ENCODE peak calls at places on chromosome 16, in ten cellular contexts. G, Y, C, I, H, R, N, S, A and Q are unnamed samples.

GRCh38 chr16:15856901-15857778 is at the start of gene MYH11:
- DNase-seq in G (no peak), Y (no peak), C (no peak), I (no peak), H (no peak), R (no peak), N (no peak), S (no peak), A (peak), Q (no peak)

GRCh38 chr16:1530883-1531637 is 2.4 kb upstream of the TMEM204 start:
- DNase-seq in G (peak), Y (no peak), C (no peak), I (no peak), H (no peak), R (no peak), N (no peak), S (no peak), A (no peak), Q (no peak)

GRCh38 chr16:56866955-56867830 is 2.2 kb downstream of the SLC12A3 start:
- DNase-seq in G (no peak), Y (peak), C (peak), I (peak), H (no peak), R (peak), N (peak), S (no peak), A (peak), Q (no peak)

GRCh38 chr16:23324727-23325126 is 22.6 kb downstream of the SCNN1B start:
- DNase-seq in G (peak), Y (no peak), C (no peak), I (no peak), H (no peak), R (peak), N (no peak), S (no peak), A (peak), Q (no peak)

GRCh38 chr16:85422374-85423185 is 190.5 kb upstream of the GSE1 start:
- DNase-seq in G (peak), Y (no peak), C (no peak), I (no peak), H (no peak), R (peak), N (no peak), S (no peak), A (peak), Q (no peak)

GRCh38 chr16:58018803-58019202 is 6.8 kb upstream of the MMP15 start:
- DNase-seq in G (no peak), Y (no peak), C (no peak), I (no peak), H (peak), R (no peak), N (no peak), S (no peak), A (no peak), Q (no peak)

GRCh38 chr16:3793161-3793576 is 75.8 kb upstream of the TRAP1 start:
- DNase-seq in G (no peak), Y (peak), C (no peak), I (peak), H (no peak), R (peak), N (no peak), S (no peak), A (no peak), Q (no peak)

GRCh38 chr16:74448990-74449389 is 27.7 kb upstream of the CLEC18B start:
- DNase-seq in G (peak), Y (peak), C (peak), I (no peak), H (peak), R (peak), N (no peak), S (no peak), A (peak), Q (no peak)

GRCh38 chr16:85963746-85964370 is 64.9 kb downstream of the IRF8 start:
- DNase-seq in G (peak), Y (peak), C (no peak), I (no peak), H (no peak), R (no peak), N (no peak), S (no peak), A (peak), Q (no peak)

GRCh38 chr16:86921289-86921688 is 342.9 kb downstream of the FOXL1 start:
- DNase-seq in G (no peak), Y (no peak), C (no peak), I (no peak), H (no peak), R (no peak), N (no peak), S (no peak), A (no peak), Q (no peak)

GRCh38 chr16:78206623-78207223 is 107.3 kb downstream of the WWOX start:
- DNase-seq in G (no peak), Y (no peak), C (no peak), I (no peak), H (no peak), R (no peak), N (no peak), S (no peak), A (no peak), Q (no peak)

GRCh38 chr16:25155553-25156460 is 44.3 kb downstream of the LCMT1 start:
- DNase-seq in G (no peak), Y (peak), C (no peak), I (no peak), H (no peak), R (no peak), N (no peak), S (no peak), A (no peak), Q (no peak)

GRCh38 chr16:66308096-66308495 is 58.4 kb upstream of the CDH5 start:
- DNase-seq in G (no peak), Y (no peak), C (no peak), I (no peak), H (no peak), R (no peak), N (no peak), S (no peak), A (no peak), Q (no peak)

GRCh38 chr16:88533381-88533831 is 36.8 kb upstream of the ZC3H18 start:
- DNase-seq in G (no peak), Y (peak), C (peak), I (no peak), H (no peak), R (no peak), N (no peak), S (no peak), A (no peak), Q (no peak)

GRCh38 chr16:11679250-11679649 is 11.0 kb downstream of the SNN start:
- DNase-seq in G (no peak), Y (no peak), C (peak), I (no peak), H (no peak), R (no peak), N (no peak), S (no peak), A (no peak), Q (no peak)

GRCh38 chr16:83806036-83806435 is 1.7 kb upstream of the HSBP1 start:
- DNase-seq in G (no peak), Y (no peak), C (no peak), I (no peak), H (no peak), R (no peak), N (no peak), S (no peak), A (no peak), Q (no peak)